ENCODE peak calls at places on chromosomes 11 and 22, in ten cellular contexts. E is activated CD4-positive, CD25-positive, alpha-beta regulatory T cell; U is GM04504; S is pons; C is iPS-NIHi11; Y is CD4-positive, CD25-positive, alpha-beta regulatory T cell; X is COR-L47; N is A172; R is naive thymus-derived CD8-positive, alpha-beta T cell; L is DMS153. T is an unnamed sample.

GRCh38 chr11:1368966-1369365 is 20.8 kb upstream of the BRSK2 start:
- DNase-seq in X (no peak), R (no peak), N (no peak), E (no peak), Y (no peak), L (no peak), C (peak), S (no peak), U (no peak), T (no peak)

GRCh38 chr11:14420223-14420622 is 61.2 kb upstream of the RRAS2 start:
- DNase-seq in X (no peak), L (no peak), R (no peak), U (no peak), C (no peak), S (no peak), Y (no peak), N (no peak), E (no peak), T (no peak)

GRCh38 chr11:64445651-64446050 is 86.7 kb downstream of the RPS6KA4 start:
- DNase-seq in R (no peak), S (no peak), X (no peak), U (no peak), Y (no peak), E (no peak), N (no peak), L (no peak), C (no peak), T (no peak)

GRCh38 chr11:70568504-70569172 is 170.3 kb downstream of the CTTN start:
- DNase-seq in Y (no peak), C (peak), N (peak), R (no peak), L (no peak), S (peak), X (no peak), E (no peak), U (no peak), T (no peak)

GRCh38 chr11:65148657-65149056 is 14.3 kb upstream of the SYVN1 start:
- DNase-seq in Y (no peak), S (no peak), R (no peak), N (no peak), L (no peak), C (no peak), E (no peak), U (no peak), X (no peak), T (no peak)

GRCh38 chr11:97136067-97136466 is 746.3 kb downstream of the JRKL start:
- DNase-seq in S (no peak), X (no peak), C (no peak), Y (no peak), U (no peak), E (no peak), N (no peak), L (no peak), R (no peak), T (no peak)

GRCh38 chr22:37563153-37564081 is 3.1 kb downstream of the CDC42EP1 start:
- DNase-seq in X (no peak), U (peak), E (no peak), N (peak), C (no peak), Y (no peak), R (no peak), L (no peak), S (peak), T (no peak)

GRCh38 chr11:127454856-127455255 is 454.3 kb upstream of the KIRREL3 start:
- DNase-seq in S (no peak), C (peak), E (no peak), Y (no peak), U (no peak), N (no peak), X (peak), R (no peak), L (peak), T (no peak)

GRCh38 chr11:116217441-116217840 is 555.3 kb downstream of the BUD13 start:
- DNase-seq in Y (no peak), U (no peak), N (no peak), E (no peak), L (no peak), X (no peak), R (no peak), C (no peak), S (no peak), T (no peak)

GRCh38 chr22:45731041-45731797 is 59.6 kb downstream of the ATXN10 start:
- DNase-seq in N (peak), X (no peak), L (no peak), E (no peak), C (peak), U (no peak), Y (no peak), S (no peak), R (no peak), T (no peak)

GRCh38 chr11:95520765-95521542 is 268.6 kb downstream of the FAM76B start:
- DNase-seq in E (no peak), S (no peak), N (no peak), X (peak), L (no peak), U (no peak), Y (no peak), C (peak), R (no peak), T (no peak)

GRCh38 chr11:35083181-35084061 is 55.5 kb upstream of the CD44 start:
- DNase-seq in Y (peak), S (peak), C (peak), U (peak), R (peak), L (no peak), N (peak), X (no peak), E (no peak), T (peak)

GRCh38 chr11:119103793-119104192 is 2.1 kb upstream of the DPAGT1 start:
- DNase-seq in X (no peak), C (no peak), L (no peak), N (no peak), S (no peak), U (no peak), R (no peak), E (no peak), Y (no peak), T (no peak)

GRCh38 chr22:17606472-17606871 is 22.1 kb downstream of the ATP6V1E1 start:
- DNase-seq in X (no peak), U (peak), Y (no peak), E (no peak), C (no peak), N (no peak), S (no peak), R (no peak), L (no peak), T (no peak)

GRCh38 chr11:36034572-36035331 is 90.9 kb downstream of the LDLRAD3 start:
- DNase-seq in L (no peak), R (no peak), U (peak), C (no peak), E (no peak), S (no peak), X (no peak), N (peak), Y (no peak), T (no peak)

GRCh38 chr11:123302751-123303195 is 107.7 kb upstream of the CLMP start:
- DNase-seq in U (no peak), Y (no peak), R (no peak), L (no peak), X (no peak), N (peak), C (no peak), S (no peak), E (no peak), T (no peak)

GRCh38 chr11:87097582-87097981 is 59.8 kb downstream of the TMEM135 start:
- DNase-seq in N (peak), E (no peak), C (peak), R (peak), U (no peak), L (no peak), Y (no peak), X (no peak), S (peak), T (peak)

GRCh38 chr11:8389034-8389996 is 125.6 kb upstream of the LMO1 start:
- DNase-seq in R (no peak), L (no peak), U (no peak), N (no peak), E (no peak), Y (no peak), S (peak), X (peak), C (no peak), T (no peak)

GRCh38 chr11:62546244-62546936 is at the start of gene AHNAK:
- DNase-seq in U (no peak), E (peak), S (no peak), X (no peak), L (no peak), Y (peak), C (peak), N (peak), R (peak), T (peak)

GRCh38 chr22:43848366-43849171 is 13.7 kb downstream of the SULT4A1 start:
- DNase-seq in C (peak), U (peak), N (no peak), R (no peak), E (no peak), Y (no peak), S (no peak), L (no peak), X (peak), T (no peak)

GRCh38 chr22:22469527-22469926 is 39.0 kb downstream of the ZNF280B start:
- DNase-seq in X (no peak), E (no peak), C (no peak), N (no peak), S (no peak), L (no peak), Y (no peak), U (no peak), R (no peak), T (no peak)